ENCODE peak calls at places on chromosomes 1 and 21, in four cellular contexts. One of them, this sample, is unnamed.

GRCh38 chr1:28512058-28512611 is 6.3 kb downstream of the RCC1 start:
- DNase-seq in mucosa of gallbladder: no peak
- DNase-seq in lower lobe of right lung: no peak
- DNase-seq in CD8-positive, alpha-beta memory T cell: no peak
- DNase-seq in this sample: peak

GRCh38 chr1:18954270-18955071 is 2.0 kb downstream of the IFFO2 start:
- DNase-seq in mucosa of gallbladder: no peak
- DNase-seq in lower lobe of right lung: no peak
- DNase-seq in CD8-positive, alpha-beta memory T cell: no peak
- DNase-seq in this sample: peak

GRCh38 chr1:225750420-225750819 is 27.2 kb upstream of the SRP9 start:
- DNase-seq in mucosa of gallbladder: no peak
- DNase-seq in lower lobe of right lung: no peak
- DNase-seq in CD8-positive, alpha-beta memory T cell: no peak
- DNase-seq in this sample: no peak

GRCh38 chr1:153922076-153922837 is 515 bp downstream of the GATAD2B start:
- DNase-seq in mucosa of gallbladder: no peak
- DNase-seq in lower lobe of right lung: peak
- DNase-seq in CD8-positive, alpha-beta memory T cell: peak
- DNase-seq in this sample: no peak

GRCh38 chr1:225987491-225988316 is 11.4 kb downstream of the SDE2 start:
- DNase-seq in mucosa of gallbladder: no peak
- DNase-seq in lower lobe of right lung: no peak
- DNase-seq in CD8-positive, alpha-beta memory T cell: no peak
- DNase-seq in this sample: peak

GRCh38 chr1:149986486-149987296 is 23.8 kb downstream of the OTUD7B start:
- DNase-seq in mucosa of gallbladder: no peak
- DNase-seq in lower lobe of right lung: no peak
- DNase-seq in CD8-positive, alpha-beta memory T cell: no peak
- DNase-seq in this sample: peak

GRCh38 chr1:210516675-210517459 is 188.2 kb downstream of the HHAT start:
- DNase-seq in mucosa of gallbladder: no peak
- DNase-seq in lower lobe of right lung: no peak
- DNase-seq in CD8-positive, alpha-beta memory T cell: no peak
- DNase-seq in this sample: no peak

GRCh38 chr1:233410906-233411305 is 83.4 kb downstream of the MAP3K21 start:
- DNase-seq in mucosa of gallbladder: no peak
- DNase-seq in lower lobe of right lung: no peak
- DNase-seq in CD8-positive, alpha-beta memory T cell: no peak
- DNase-seq in this sample: no peak

GRCh38 chr1:6460349-6461236 is 5.4 kb downstream of the TNFRSF25 start:
- DNase-seq in mucosa of gallbladder: no peak
- DNase-seq in lower lobe of right lung: no peak
- DNase-seq in CD8-positive, alpha-beta memory T cell: peak
- DNase-seq in this sample: no peak

GRCh38 chr1:205629751-205630150 is 2.1 kb downstream of the ELK4 start:
- DNase-seq in mucosa of gallbladder: no peak
- DNase-seq in lower lobe of right lung: no peak
- DNase-seq in CD8-positive, alpha-beta memory T cell: no peak
- DNase-seq in this sample: no peak

GRCh38 chr1:199098468-199098867 is 459.6 kb downstream of the PTPRC start:
- DNase-seq in mucosa of gallbladder: no peak
- DNase-seq in lower lobe of right lung: no peak
- DNase-seq in CD8-positive, alpha-beta memory T cell: no peak
- DNase-seq in this sample: no peak

GRCh38 chr1:1597275-1597930 is 2.5 kb downstream of the FNDC10 start:
- DNase-seq in mucosa of gallbladder: no peak
- DNase-seq in lower lobe of right lung: no peak
- DNase-seq in CD8-positive, alpha-beta memory T cell: no peak
- DNase-seq in this sample: no peak

GRCh38 chr21:42534901-42535378 is 21.3 kb downstream of the SLC37A1 start:
- DNase-seq in mucosa of gallbladder: no peak
- DNase-seq in lower lobe of right lung: peak
- DNase-seq in CD8-positive, alpha-beta memory T cell: no peak
- DNase-seq in this sample: no peak

GRCh38 chr1:180953291-180953747 is 40.6 kb downstream of the KIAA1614 start:
- DNase-seq in mucosa of gallbladder: no peak
- DNase-seq in lower lobe of right lung: no peak
- DNase-seq in CD8-positive, alpha-beta memory T cell: no peak
- DNase-seq in this sample: no peak

GRCh38 chr1:34066921-34067603 is 98.0 kb downstream of the CSMD2 start:
- DNase-seq in mucosa of gallbladder: no peak
- DNase-seq in lower lobe of right lung: no peak
- DNase-seq in CD8-positive, alpha-beta memory T cell: no peak
- DNase-seq in this sample: peak

GRCh38 chr21:29376556-29376955 is 77.8 kb downstream of the BACH1 start:
- DNase-seq in mucosa of gallbladder: peak
- DNase-seq in lower lobe of right lung: peak
- DNase-seq in CD8-positive, alpha-beta memory T cell: peak
- DNase-seq in this sample: peak

GRCh38 chr21:31879251-31879650 is 6.4 kb downstream of the HUNK start:
- DNase-seq in mucosa of gallbladder: no peak
- DNase-seq in lower lobe of right lung: no peak
- DNase-seq in CD8-positive, alpha-beta memory T cell: no peak
- DNase-seq in this sample: no peak

GRCh38 chr1:4565169-4565568 is 89.2 kb upstream of the AJAP1 start:
- DNase-seq in mucosa of gallbladder: no peak
- DNase-seq in lower lobe of right lung: no peak
- DNase-seq in CD8-positive, alpha-beta memory T cell: no peak
- DNase-seq in this sample: no peak

GRCh38 chr1:76141898-76142297 is 67.4 kb downstream of the ST6GALNAC3 start:
- DNase-seq in mucosa of gallbladder: no peak
- DNase-seq in lower lobe of right lung: no peak
- DNase-seq in CD8-positive, alpha-beta memory T cell: no peak
- DNase-seq in this sample: no peak

GRCh38 chr1:108712605-108713150 is at the start of gene FNDC7:
- DNase-seq in mucosa of gallbladder: no peak
- DNase-seq in lower lobe of right lung: no peak
- DNase-seq in CD8-positive, alpha-beta memory T cell: no peak
- DNase-seq in this sample: peak

GRCh38 chr1:35499652-35500176 is 57.5 kb downstream of the KIAA0319L start:
- DNase-seq in mucosa of gallbladder: no peak
- DNase-seq in lower lobe of right lung: no peak
- DNase-seq in CD8-positive, alpha-beta memory T cell: peak
- DNase-seq in this sample: no peak

GRCh38 chr1:23366598-23366997 is 3.0 kb downstream of the ZNF436 start:
- DNase-seq in mucosa of gallbladder: no peak
- DNase-seq in lower lobe of right lung: no peak
- DNase-seq in CD8-positive, alpha-beta memory T cell: no peak
- DNase-seq in this sample: no peak

GRCh38 chr21:45523411-45524101 is 18.7 kb downstream of the SLC19A1 start:
- DNase-seq in mucosa of gallbladder: no peak
- DNase-seq in lower lobe of right lung: peak
- DNase-seq in CD8-positive, alpha-beta memory T cell: no peak
- DNase-seq in this sample: no peak

GRCh38 chr1:216750031-216750627 is 26.9 kb upstream of the ESRRG start:
- DNase-seq in mucosa of gallbladder: peak
- DNase-seq in lower lobe of right lung: no peak
- DNase-seq in CD8-positive, alpha-beta memory T cell: no peak
- DNase-seq in this sample: peak

GRCh38 chr1:44565265-44565750 is 109.0 kb downstream of the TMEM53 start:
- DNase-seq in mucosa of gallbladder: no peak
- DNase-seq in lower lobe of right lung: no peak
- DNase-seq in CD8-positive, alpha-beta memory T cell: no peak
- DNase-seq in this sample: no peak